ENCODE peak calls at places on chromosomes 6 and 20, in four cellular contexts. X is stimulated activated CD8-positive, alpha-beta memory T cell treated with anti-CD3 and anti-CD28 coated beads, Interleukin-7, amount 100 ng/mL, for 1 hour; J is hippocampal formation; E is iris pigment epithelial cell. Z is an unnamed sample.

GRCh38 chr20:2379511-2380229 is 1.0 kb upstream of the TGM6 start:
- DNase-seq in J (no peak), X (no peak), E (no peak), Z (peak)

GRCh38 chr6:158654498-158654897 is 4.6 kb downstream of the SYTL3 start:
- DNase-seq in X (no peak), J (peak), E (peak), Z (no peak)

GRCh38 chr20:36575066-36575743 is 1.8 kb downstream of the TGIF2 start:
- DNase-seq in J (peak), X (no peak), E (peak), Z (no peak)

GRCh38 chr6:138455746-138456392 is 43.4 kb downstream of the NHSL1 start:
- DNase-seq in X (no peak), E (peak), J (no peak), Z (no peak)

GRCh38 chr6:16286151-16286522 is 47.8 kb downstream of the GMPR start:
- DNase-seq in J (peak), E (peak), X (no peak), Z (no peak)

GRCh38 chr20:23298926-23299672 is 51.5 kb upstream of the NXT1 start:
- DNase-seq in E (no peak), X (no peak), J (no peak), Z (no peak)

GRCh38 chr6:99187429-99187828 is 162.0 kb downstream of the FAXC start:
- DNase-seq in X (no peak), E (peak), J (no peak), Z (peak)

GRCh38 chr20:50379049-50379990 is 130.9 kb upstream of the PTPN1 start:
- DNase-seq in J (no peak), X (no peak), E (peak), Z (no peak)

GRCh38 chr6:139342957-139343750 is 31.3 kb downstream of the CITED2 start:
- DNase-seq in X (no peak), J (no peak), E (no peak), Z (no peak)

GRCh38 chr6:149387787-149388512 is 12.1 kb upstream of the SUMO4 start:
- DNase-seq in J (no peak), X (no peak), E (no peak), Z (no peak)

GRCh38 chr20:21173496-21174025 is 47.7 kb downstream of the KIZ start:
- DNase-seq in X (no peak), J (no peak), E (no peak), Z (no peak)

GRCh38 chr6:106253731-106254130 is 71.8 kb downstream of the ATG5 start:
- DNase-seq in J (no peak), X (no peak), E (no peak), Z (no peak)

GRCh38 chr20:46260480-46260879 is 47.8 kb downstream of the CDH22 start:
- DNase-seq in E (no peak), X (no peak), J (no peak), Z (no peak)

GRCh38 chr20:8019178-8019997 is at the start of gene TMX4:
- DNase-seq in X (peak), E (peak), J (peak), Z (peak)

GRCh38 chr20:16273812-16274560 is 299.3 kb downstream of the KIF16B start:
- DNase-seq in E (no peak), J (no peak), X (no peak), Z (peak)

Z was measured in NCI-H2227 treated with DMSO at 0.1 percent for 48 hours.